ENCODE peak calls at places on chromosomes 1 and 21, in five cellular contexts. T is Calu3, R is retina, X is NCI-H2081 treated with DMSO at 0.1 percent for 48 hours, E is EL. M is an unnamed sample.

GRCh38 chr1:214524824-214525223 is 26.6 kb downstream of the PTPN14 start:
- DNase-seq in T (no peak), R (no peak), E (no peak), X (no peak), M (no peak)

GRCh38 chr21:14095021-14095420 is 115.7 kb downstream of the LIPI start:
- DNase-seq in X (no peak), R (no peak), E (no peak), T (no peak), M (peak; percentile 71)

GRCh38 chr1:41341756-41342562 is 19.3 kb upstream of the FOXO6 start:
- DNase-seq in X (peak; percentile 66), E (no peak), T (peak; percentile 63), R (peak; percentile 42), M (peak; percentile 42)

GRCh38 chr1:156508955-156509234 is 8.3 kb upstream of the MEF2D start:
- DNase-seq in T (no peak), E (no peak), R (no peak), X (no peak), M (no peak)

GRCh38 chr1:31675161-31675560 is 28.7 kb downstream of the COL16A1 start:
- DNase-seq in E (no peak), T (no peak), R (no peak), X (no peak), M (no peak)

GRCh38 chr1:110498270-110498669 is 20.7 kb downstream of the KCNA10 start:
- DNase-seq in X (no peak), E (no peak), R (no peak), T (no peak), M (no peak)

GRCh38 chr1:20964540-20965484 is 177.7 kb upstream of the HP1BP3 start:
- DNase-seq in E (no peak), T (no peak), R (no peak), X (no peak), M (no peak)

GRCh38 chr1:31759266-31760023 is 4.7 kb downstream of the ADGRB2 start:
- DNase-seq in T (no peak), R (peak; percentile 56), X (no peak), E (peak; percentile 66), M (peak; percentile 61)

GRCh38 chr1:64881281-64881680 is 85.1 kb downstream of the JAK1 start:
- DNase-seq in R (no peak), T (no peak), E (peak; percentile 61), X (no peak), M (no peak)

GRCh38 chr1:7856345-7856744 is 3.5 kb upstream of the UTS2 start:
- DNase-seq in T (no peak), E (no peak), R (no peak), X (no peak), M (peak; percentile 7)

GRCh38 chr1:198678301-198678836 is 39.5 kb downstream of the PTPRC start:
- DNase-seq in E (no peak), X (no peak), R (no peak), T (no peak), M (peak; percentile 47)

GRCh38 chr1:185420588-185421081 is 103.6 kb upstream of the IVNS1ABP start:
- DNase-seq in R (no peak), E (no peak), T (no peak), X (no peak), M (no peak)

GRCh38 chr1:63087966-63088365 is 234.4 kb upstream of the FOXD3 start:
- DNase-seq in T (no peak), E (no peak), X (no peak), R (peak; percentile 67), M (peak; percentile 88)

GRCh38 chr1:91948501-91949355 is 473 bp upstream of the BRDT start:
- DNase-seq in E (no peak), X (no peak), R (no peak), T (no peak), M (no peak)

GRCh38 chr1:108089482-108089881 is 110.7 kb downstream of the SLC25A24 start:
- DNase-seq in T (no peak), X (no peak), E (no peak), R (no peak), M (no peak)

GRCh38 chr1:43348343-43348808 is 10.4 kb upstream of the CDC20 start:
- DNase-seq in T (peak; percentile 57), X (no peak), E (no peak), R (no peak), M (no peak)

GRCh38 chr1:175394739-175395138 is 202.2 kb upstream of the KIAA0040 start:
- DNase-seq in R (no peak), T (no peak), E (no peak), X (no peak), M (no peak)

GRCh38 chr1:235503333-235504121 is 725 bp downstream of the B3GALNT2 start:
- DNase-seq in T (peak; percentile 56), E (peak; percentile 63), R (peak; percentile 85), X (no peak), M (peak; percentile 86)

GRCh38 chr1:245678866-245679411 is 524.2 kb downstream of the KIF26B start:
- DNase-seq in R (no peak), T (no peak), E (no peak), X (no peak), M (no peak)

GRCh38 chr1:35544976-35545375 is 12.2 kb downstream of the KIAA0319L start:
- DNase-seq in E (peak; percentile 57), R (peak; percentile 27), T (peak; percentile 38), X (no peak), M (peak; percentile 83)

GRCh38 chr1:11955221-11955620 is 20.7 kb downstream of the PLOD1 start:
- DNase-seq in R (no peak), T (no peak), X (no peak), E (no peak), M (no peak)

GRCh38 chr1:26991310-26992116 is 2.0 kb upstream of the TRNP1 start:
- DNase-seq in R (no peak), X (no peak), E (peak; percentile 48), T (peak; percentile 71), M (no peak)

GRCh38 chr1:246324711-246325110 is 182.4 kb downstream of the SMYD3 start:
- DNase-seq in E (peak; percentile 48), X (no peak), R (no peak), T (no peak), M (peak; percentile 14)

GRCh38 chr1:193299038-193299437 is 112.6 kb upstream of the B3GALT2 start:
- DNase-seq in X (no peak), T (no peak), E (no peak), R (no peak), M (no peak)

GRCh38 chr1:206719169-206719839 is 34.6 kb downstream of the MAPKAPK2 start:
- DNase-seq in E (no peak), X (no peak), T (no peak), R (no peak), M (no peak)